ENCODE peak calls at places on chromosomes 6 and 20, in eight cellular contexts. D is iris pigment epithelial cell; N is NCI-H2171 treated with DMSO at 0.1 percent for 48 hours; L is NCI-H69; U is cerebellar nuclear complex; J is CD4-positive, alpha-beta T cell; Y is Calu3; I is RPMI7951. H is an unnamed sample.
A peak's percentile ranks its signal among the peaks of the same experiment; 100 is the strongest.

GRCh38 chr20:49694450-49695071 is 19.1 kb downstream of the B4GALT5 start:
- DNase-seq in U (no peak), L (peak; percentile 10), N (peak; percentile 21), Y (no peak), J (no peak), D (no peak), I (no peak), H (no peak)

GRCh38 chr20:50918403-50918802 is 12.8 kb downstream of the ADNP start:
- DNase-seq in U (no peak), N (peak; percentile 92), J (no peak), D (peak; percentile 64), L (no peak), Y (no peak), I (no peak), H (no peak)

GRCh38 chr20:6501061-6501460 is 266.4 kb upstream of the BMP2 start:
- DNase-seq in I (peak; percentile 84), J (no peak), Y (peak; percentile 2), L (peak; percentile 32), N (no peak), D (peak; percentile 79), U (no peak), H (no peak)

GRCh38 chr20:6008254-6008653 is 45.6 kb downstream of the LRRN4 start:
- DNase-seq in N (no peak), I (peak; percentile 94), L (peak; percentile 26), J (no peak), Y (peak; percentile 8), D (peak; percentile 99), U (no peak), H (no peak)

GRCh38 chr20:6768228-6769185 is 1.0 kb downstream of the BMP2 start:
- DNase-seq in L (peak; percentile 79), J (no peak), I (peak; percentile 34), U (no peak), Y (peak; percentile 24), N (no peak), D (peak; percentile 53), H (no peak)

GRCh38 chr6:47180633-47181032 is 129.1 kb downstream of the TNFRSF21 start:
- DNase-seq in N (no peak), U (no peak), D (peak; percentile 42), J (no peak), I (peak; percentile 96), L (peak; percentile 97), Y (no peak), H (no peak)

GRCh38 chr20:13009682-13010406 is 1.1 kb downstream of the SPTLC3 start:
- DNase-seq in Y (peak; percentile 8), N (no peak), L (peak; percentile 21), U (no peak), I (peak; percentile 96), D (peak; percentile 85), J (no peak), H (peak; percentile 24)

GRCh38 chr6:94045473-94045872 is 626.1 kb upstream of the EPHA7 start:
- DNase-seq in J (no peak), U (no peak), L (peak; percentile 74), N (no peak), I (no peak), Y (no peak), D (no peak), H (no peak)

GRCh38 chr6:94121094-94121493 is 701.7 kb upstream of the EPHA7 start:
- DNase-seq in L (no peak), J (no peak), I (no peak), D (no peak), U (no peak), Y (no peak), N (no peak), H (no peak)

GRCh38 chr20:25009218-25010145 is 16.9 kb upstream of the APMAP start:
- DNase-seq in Y (no peak), J (no peak), N (no peak), U (no peak), D (no peak), I (peak; percentile 29), L (no peak), H (peak; percentile 91)

GRCh38 chr6:137975058-137975940 is 108.2 kb downstream of the TNFAIP3 start:
- DNase-seq in L (no peak), U (no peak), J (no peak), N (peak; percentile 49), I (no peak), D (peak; percentile 26), Y (no peak), H (no peak)

GRCh38 chr6:100622907-100623692 is 158.4 kb upstream of the SIM1 start:
- DNase-seq in U (no peak), L (no peak), D (peak; percentile 84), N (no peak), J (no peak), I (no peak), Y (no peak), H (no peak)

GRCh38 chr6:38262041-38262440 is 377.7 kb downstream of the BTBD9 start:
- DNase-seq in N (no peak), I (peak; percentile 87), J (no peak), L (no peak), U (no peak), D (peak; percentile 97), Y (no peak), H (no peak)

GRCh38 chr20:3693376-3693775 is 11.6 kb upstream of the ADAM33 start:
- DNase-seq in U (no peak), L (no peak), Y (no peak), N (no peak), D (no peak), I (no peak), J (no peak), H (no peak)

GRCh38 chr6:40848038-40848437 is 191.0 kb downstream of the UNC5CL start:
- DNase-seq in J (no peak), U (no peak), N (no peak), I (peak; percentile 5), Y (no peak), L (no peak), D (peak; percentile 9), H (no peak)

GRCh38 chr6:55528624-55529023 is 50.4 kb downstream of the HMGCLL1 start:
- DNase-seq in U (no peak), N (peak; percentile 0), I (no peak), Y (peak; percentile 49), D (peak; percentile 62), L (peak; percentile 48), J (no peak), H (no peak)

GRCh38 chr6:157492741-157493140 is 111.8 kb downstream of the ZDHHC14 start:
- DNase-seq in Y (no peak), N (no peak), U (no peak), I (no peak), D (no peak), J (no peak), L (no peak), H (no peak)

GRCh38 chr6:124433369-124434064 is 528.7 kb upstream of the RNF217 start:
- DNase-seq in N (peak; percentile 60), Y (no peak), J (no peak), I (no peak), D (no peak), L (peak; percentile 58), U (no peak), H (peak; percentile 99)

GRCh38 chr6:11432713-11433450 is 104.7 kb upstream of the TMEM170B start:
- DNase-seq in Y (no peak), U (no peak), L (no peak), D (peak; percentile 82), J (no peak), I (peak; percentile 78), N (no peak), H (no peak)

GRCh38 chr6:43149260-43149659 is 21.8 kb upstream of the SRF start:
- DNase-seq in N (no peak), U (no peak), D (peak; percentile 39), J (no peak), Y (no peak), I (no peak), L (no peak), H (no peak)

GRCh38 chr6:148457137-148457842 is 114.7 kb downstream of the SASH1 start:
- DNase-seq in N (no peak), D (peak; percentile 81), J (no peak), Y (no peak), I (peak; percentile 60), U (no peak), L (no peak), H (no peak)

GRCh38 chr20:64133951-64134407 is 26.6 kb upstream of the NPBWR2 start:
- DNase-seq in Y (no peak), I (no peak), L (peak; percentile 48), N (peak; percentile 25), U (no peak), D (no peak), J (no peak), H (no peak)

GRCh38 chr20:38402089-38402488 is 33.0 kb downstream of the SNHG17 start:
- DNase-seq in J (no peak), L (no peak), Y (no peak), D (no peak), N (no peak), I (no peak), U (no peak), H (no peak)

GRCh38 chr6:169985121-169986015 is 233.9 kb downstream of the ERMARD start:
- DNase-seq in Y (no peak), D (no peak), J (no peak), I (no peak), L (no peak), N (no peak), U (no peak), H (no peak)

GRCh38 chr6:143058987-143059386 is 1.7 kb upstream of the AIG1 start:
- DNase-seq in U (no peak), J (no peak), N (no peak), D (no peak), I (peak; percentile 28), L (peak; percentile 11), Y (no peak), H (no peak)